ENCODE peak calls at places on chromosomes 2 and 18, in six cellular contexts. One of them, this sample, is unnamed. For H3K9me3, the result is how much of the 10 kb centered on the place peaks cover.

GRCh38 chr2:152054593-152054992 is 44.3 kb downstream of the CACNB4 start:
- DNase-seq in RWPE2: no peak
- DNase-seq in tibial nerve: no peak
- DNase-seq in CD8-positive, alpha-beta memory T cell: no peak
- DNase-seq in CD4-positive, alpha-beta T cell: no peak
- DNase-seq in GM23248: peak
- DNase-seq in this sample: no peak

GRCh38 chr18:53795061-53795460 is 429.4 kb downstream of the MBD2 start:
- DNase-seq in tibial nerve: no peak
- DNase-seq in GM23248: peak
- DNase-seq in RWPE2: no peak
- DNase-seq in CD8-positive, alpha-beta memory T cell: no peak
- DNase-seq in CD4-positive, alpha-beta T cell: no peak
- DNase-seq in this sample: no peak

GRCh38 chr2:26786207-26787023 is 559 bp downstream of the CENPA start:
- DNase-seq in GM23248: peak
- DNase-seq in RWPE2: no peak
- DNase-seq in CD4-positive, alpha-beta T cell: no peak
- DNase-seq in CD8-positive, alpha-beta memory T cell: no peak
- DNase-seq in tibial nerve: no peak
- DNase-seq in this sample: no peak

GRCh38 chr18:13610517-13610916 is 115.8 kb downstream of the FAM210A start:
- DNase-seq in CD4-positive, alpha-beta T cell: no peak
- DNase-seq in GM23248: peak
- DNase-seq in CD8-positive, alpha-beta memory T cell: no peak
- DNase-seq in RWPE2: no peak
- DNase-seq in tibial nerve: no peak
- DNase-seq in this sample: no peak

GRCh38 chr2:185456517-185456916 is 282.1 kb upstream of the FSIP2 start:
- DNase-seq in RWPE2: no peak
- DNase-seq in tibial nerve: no peak
- DNase-seq in CD8-positive, alpha-beta memory T cell: no peak
- DNase-seq in GM23248: peak
- DNase-seq in CD4-positive, alpha-beta T cell: no peak
- DNase-seq in this sample: no peak

GRCh38 chr18:69948919-69949537 is 1.4 kb upstream of the CD226 start:
- DNase-seq in CD4-positive, alpha-beta T cell: no peak
- DNase-seq in GM23248: no peak
- DNase-seq in tibial nerve: no peak
- DNase-seq in CD8-positive, alpha-beta memory T cell: no peak
- DNase-seq in RWPE2: no peak
- DNase-seq in this sample: no peak

GRCh38 chr2:128346811-128347558 is 28.3 kb upstream of the HS6ST1 start:
- DNase-seq in CD8-positive, alpha-beta memory T cell: no peak
- DNase-seq in tibial nerve: no peak
- DNase-seq in RWPE2: no peak
- DNase-seq in GM23248: no peak
- DNase-seq in CD4-positive, alpha-beta T cell: no peak
- DNase-seq in this sample: no peak

GRCh38 chr18:12306752-12307151 is 1.3 kb upstream of the TUBB6 start:
- DNase-seq in RWPE2: no peak
- DNase-seq in CD8-positive, alpha-beta memory T cell: no peak
- DNase-seq in tibial nerve: no peak
- DNase-seq in CD4-positive, alpha-beta T cell: no peak
- DNase-seq in GM23248: peak
- DNase-seq in this sample: no peak

DNA sequence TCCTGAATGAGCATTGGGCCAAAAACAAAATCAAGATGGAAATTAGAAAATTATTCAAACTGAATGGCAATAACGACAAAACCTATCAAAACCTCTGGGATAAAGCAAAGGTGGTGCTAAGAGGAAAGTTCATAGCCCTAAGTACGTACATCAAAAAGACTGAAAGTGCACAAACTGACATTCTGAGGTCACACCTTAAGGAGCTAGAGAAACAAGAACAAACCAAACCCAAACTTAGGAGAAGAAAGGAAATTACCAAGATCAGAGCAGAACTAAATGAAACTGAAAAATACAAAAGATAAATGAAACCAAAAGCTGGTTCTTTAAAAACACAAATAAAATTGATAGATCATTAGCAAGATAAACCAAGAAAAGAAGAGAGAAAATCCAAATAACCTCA is 1543.5 kb upstream of the ACVR2A start:
- DNase-seq in GM23248: no peak
- DNase-seq in CD8-positive, alpha-beta memory T cell: no peak
- DNase-seq in tibial nerve: no peak
- DNase-seq in CD4-positive, alpha-beta T cell: no peak
- DNase-seq in RWPE2: no peak
- DNase-seq in this sample: no peak
- H3K9me3 ChIP-seq in GM23248: under half
- H3K9me3 ChIP-seq in CD8-positive, alpha-beta memory T cell: under half
- H3K9me3 ChIP-seq in tibial nerve: under half
- H3K9me3 ChIP-seq in CD4-positive, alpha-beta T cell: under half
- H3K9me3 ChIP-seq in RWPE2: under half
- H3K9me3 ChIP-seq in this sample: under half

GRCh38 chr2:40193670-40194026 is 258.2 kb downstream of the SLC8A1 start:
- DNase-seq in GM23248: no peak
- DNase-seq in RWPE2: no peak
- DNase-seq in CD8-positive, alpha-beta memory T cell: no peak
- DNase-seq in tibial nerve: no peak
- DNase-seq in CD4-positive, alpha-beta T cell: no peak
- DNase-seq in this sample: no peak
- H3K9me3 ChIP-seq in GM23248: under half
- H3K9me3 ChIP-seq in RWPE2: under half
- H3K9me3 ChIP-seq in CD8-positive, alpha-beta memory T cell: under half
- H3K9me3 ChIP-seq in tibial nerve: under half
- H3K9me3 ChIP-seq in CD4-positive, alpha-beta T cell: under half
- H3K9me3 ChIP-seq in this sample: under half

DNA sequence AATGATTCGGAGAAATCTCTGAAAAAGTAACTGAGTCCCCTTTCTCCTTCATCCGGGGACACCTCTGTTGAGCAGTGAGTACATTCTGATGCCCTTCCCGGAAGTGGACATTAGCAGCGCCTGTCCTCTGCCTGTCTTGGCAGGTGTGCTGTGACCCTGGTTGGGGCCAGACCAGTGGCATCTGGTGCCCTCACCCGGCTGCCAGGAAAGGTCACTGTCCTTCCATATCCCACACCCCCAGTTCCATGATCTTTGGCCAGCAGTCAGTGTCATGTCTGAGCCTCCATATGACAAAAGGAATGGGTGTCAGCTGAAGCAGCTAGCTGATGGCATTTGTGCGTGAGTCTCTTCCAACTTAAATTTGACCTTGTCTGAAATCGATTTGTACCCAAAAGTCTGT is 128.1 kb downstream of the NCK2 start:
- DNase-seq in CD8-positive, alpha-beta memory T cell: no peak
- DNase-seq in GM23248: no peak
- DNase-seq in RWPE2: no peak
- DNase-seq in CD4-positive, alpha-beta T cell: no peak
- DNase-seq in tibial nerve: no peak
- DNase-seq in this sample: no peak
- H3K9me3 ChIP-seq in CD8-positive, alpha-beta memory T cell: under half
- H3K9me3 ChIP-seq in GM23248: under half
- H3K9me3 ChIP-seq in RWPE2: under half
- H3K9me3 ChIP-seq in CD4-positive, alpha-beta T cell: under half
- H3K9me3 ChIP-seq in tibial nerve: under half
- H3K9me3 ChIP-seq in this sample: under half

GRCh38 chr18:4870177-4870773 is 326.8 kb downstream of the AKAIN1 start:
- DNase-seq in RWPE2: no peak
- DNase-seq in GM23248: no peak
- DNase-seq in tibial nerve: no peak
- DNase-seq in CD8-positive, alpha-beta memory T cell: no peak
- DNase-seq in CD4-positive, alpha-beta T cell: no peak
- DNase-seq in this sample: no peak
- H3K9me3 ChIP-seq in RWPE2: under half
- H3K9me3 ChIP-seq in GM23248: under half
- H3K9me3 ChIP-seq in tibial nerve: under half
- H3K9me3 ChIP-seq in CD8-positive, alpha-beta memory T cell: under half
- H3K9me3 ChIP-seq in CD4-positive, alpha-beta T cell: under half
- H3K9me3 ChIP-seq in this sample: under half

GRCh38 chr18:56120781-56121180 is 517.6 kb downstream of the TXNL1 start:
- DNase-seq in CD4-positive, alpha-beta T cell: no peak
- DNase-seq in RWPE2: no peak
- DNase-seq in CD8-positive, alpha-beta memory T cell: no peak
- DNase-seq in GM23248: no peak
- DNase-seq in tibial nerve: no peak
- DNase-seq in this sample: no peak
- H3K9me3 ChIP-seq in CD4-positive, alpha-beta T cell: under half
- H3K9me3 ChIP-seq in RWPE2: under half
- H3K9me3 ChIP-seq in CD8-positive, alpha-beta memory T cell: under half
- H3K9me3 ChIP-seq in GM23248: under half
- H3K9me3 ChIP-seq in tibial nerve: under half
- H3K9me3 ChIP-seq in this sample: under half

GRCh38 chr18:35352778-35353177 is 8.6 kb upstream of the ZNF24 start:
- DNase-seq in RWPE2: no peak
- DNase-seq in tibial nerve: no peak
- DNase-seq in CD4-positive, alpha-beta T cell: no peak
- DNase-seq in GM23248: no peak
- DNase-seq in CD8-positive, alpha-beta memory T cell: no peak
- DNase-seq in this sample: no peak
- H3K9me3 ChIP-seq in RWPE2: under half
- H3K9me3 ChIP-seq in tibial nerve: under half
- H3K9me3 ChIP-seq in CD4-positive, alpha-beta T cell: under half
- H3K9me3 ChIP-seq in GM23248: under half
- H3K9me3 ChIP-seq in CD8-positive, alpha-beta memory T cell: under half
- H3K9me3 ChIP-seq in this sample: under half

GRCh38 chr2:22800422-22800821 is 584.6 kb upstream of the KLHL29 start:
- DNase-seq in tibial nerve: no peak
- DNase-seq in CD4-positive, alpha-beta T cell: no peak
- DNase-seq in GM23248: no peak
- DNase-seq in CD8-positive, alpha-beta memory T cell: no peak
- DNase-seq in RWPE2: no peak
- DNase-seq in this sample: no peak
- H3K9me3 ChIP-seq in tibial nerve: under half
- H3K9me3 ChIP-seq in CD4-positive, alpha-beta T cell: under half
- H3K9me3 ChIP-seq in GM23248: under half
- H3K9me3 ChIP-seq in CD8-positive, alpha-beta memory T cell: under half
- H3K9me3 ChIP-seq in RWPE2: under half
- H3K9me3 ChIP-seq in this sample: under half